ENCODE peak calls at places on chromosomes 16 and 17, in six cellular contexts. Y is sigmoid colon, X is endothelial cell of umbilical vein, U is CD14-positive monocyte, A is lower leg skin, H is A549. I is an unnamed sample.

GRCh38 chr17:56136316-56136715 is 17.0 kb upstream of the ANKFN1 start:
- DNase-seq in Y (no peak), X (no peak), U (no peak), A (no peak), H (no peak), I (no peak)

GRCh38 chr16:63458842-63459241 is 1422.6 kb upstream of the CDH8 start:
- DNase-seq in Y (no peak), X (no peak), U (no peak), A (no peak), H (no peak), I (no peak)

GRCh38 chr17:74513987-74514631 is 17.2 kb downstream of the CD300LB start:
- DNase-seq in Y (no peak), X (peak; percentile 31), U (peak; percentile 77), A (no peak), H (peak; percentile 55), I (no peak)

GRCh38 chr17:43679911-43680310 is 18.2 kb upstream of the MEOX1 start:
- DNase-seq in Y (no peak), X (no peak), U (no peak), A (no peak), H (no peak), I (no peak)

GRCh38 chr17:82933911-82934310 is 94.1 kb upstream of the ZNF750 start:
- DNase-seq in Y (peak; percentile 40), X (no peak), U (no peak), A (no peak), H (no peak), I (no peak)

GRCh38 chr17:57995076-57995956 is 7.3 kb upstream of the VEZF1 start:
- DNase-seq in Y (peak; percentile 91), X (peak; percentile 82), U (peak; percentile 56), A (peak; percentile 62), H (peak; percentile 95), I (peak; percentile 27)

GRCh38 chr16:46629331-46629843 is 8.2 kb upstream of the SHCBP1 start:
- DNase-seq in Y (no peak), X (peak; percentile 36), U (no peak), A (no peak), H (peak; percentile 58), I (no peak)

GRCh38 chr17:38510424-38511125 is 82.3 kb downstream of the ARHGAP23 start:
- DNase-seq in Y (no peak), X (no peak), U (no peak), A (no peak), H (no peak), I (peak; percentile 39)

GRCh38 chr16:19805459-19806160 is 79.0 kb downstream of the GPRC5B start:
- DNase-seq in Y (no peak), X (no peak), U (no peak), A (no peak), H (no peak), I (no peak)

GRCh38 chr16:79707867-79708266 is 107.3 kb upstream of the MAF start:
- DNase-seq in Y (peak; percentile 88), X (no peak), U (no peak), A (peak; percentile 75), H (no peak), I (no peak)

GRCh38 chr16:47459603-47460002 is 1.3 kb downstream of the ITFG1 start:
- DNase-seq in Y (no peak), X (no peak), U (no peak), A (no peak), H (no peak), I (no peak)

GRCh38 chr16:82769845-82770244 is 143.1 kb downstream of the CDH13 start:
- DNase-seq in Y (no peak), X (no peak), U (no peak), A (peak; percentile 30), H (no peak), I (no peak)

GRCh38 chr17:62611767-62612166 is 15.7 kb upstream of the MRC2 start:
- DNase-seq in Y (no peak), X (no peak), U (no peak), A (no peak), H (no peak), I (no peak)

GRCh38 chr17:39196820-39197331 is 593 bp downstream of the CACNB1 start:
- DNase-seq in Y (no peak), X (no peak), U (no peak), A (no peak), H (peak; percentile 83), I (no peak)

GRCh38 chr17:78537217-78537860 is 39.9 kb downstream of the DNAH17 start:
- DNase-seq in Y (peak; percentile 46), X (no peak), U (no peak), A (no peak), H (no peak), I (no peak)

GRCh38 chr16:67561824-67562525 is 351 bp upstream of the CTCF start:
- DNase-seq in Y (peak; percentile 98), X (peak; percentile 96), U (peak; percentile 99), A (peak; percentile 96), H (peak; percentile 80), I (peak; percentile 89)

GRCh38 chr17:34126965-34127364 is 128.1 kb upstream of the CCL2 start:
- DNase-seq in Y (no peak), X (no peak), U (no peak), A (no peak), H (no peak), I (no peak)

GRCh38 chr16:87824016-87824990 is 45.0 kb downstream of the SLC7A5 start:
- DNase-seq in Y (no peak), X (no peak), U (no peak), A (no peak), H (no peak), I (no peak)

GRCh38 chr17:69672924-69673323 is 258.4 kb downstream of the MAP2K6 start:
- DNase-seq in Y (no peak), X (peak; percentile 81), U (no peak), A (no peak), H (no peak), I (no peak)

GRCh38 chr17:46764709-46765401 is 53.6 kb downstream of the WNT3 start:
- DNase-seq in Y (no peak), X (peak; percentile 91), U (no peak), A (no peak), H (no peak), I (no peak)

GRCh38 chr16:85093705-85094104 is 18.6 kb downstream of the CIBAR2 start:
- DNase-seq in Y (no peak), X (no peak), U (no peak), A (no peak), H (no peak), I (no peak)
- TF ChIP-seq CTCF in Y (no peak), X (no peak), U (no peak), A (no peak), H (no peak), I (no peak)

GRCh38 chr17:77374170-77374936 is 233.6 kb downstream of the SEC14L1 start:
- DNase-seq in Y (peak; percentile 97), X (peak; percentile 90), U (peak; percentile 81), A (peak; percentile 79), H (no peak), I (peak; percentile 73)
- TF ChIP-seq CTCF in Y (peak; percentile 36), X (peak; percentile 57), U (no peak), A (no peak), H (no peak), I (peak; percentile 46)

DNA sequence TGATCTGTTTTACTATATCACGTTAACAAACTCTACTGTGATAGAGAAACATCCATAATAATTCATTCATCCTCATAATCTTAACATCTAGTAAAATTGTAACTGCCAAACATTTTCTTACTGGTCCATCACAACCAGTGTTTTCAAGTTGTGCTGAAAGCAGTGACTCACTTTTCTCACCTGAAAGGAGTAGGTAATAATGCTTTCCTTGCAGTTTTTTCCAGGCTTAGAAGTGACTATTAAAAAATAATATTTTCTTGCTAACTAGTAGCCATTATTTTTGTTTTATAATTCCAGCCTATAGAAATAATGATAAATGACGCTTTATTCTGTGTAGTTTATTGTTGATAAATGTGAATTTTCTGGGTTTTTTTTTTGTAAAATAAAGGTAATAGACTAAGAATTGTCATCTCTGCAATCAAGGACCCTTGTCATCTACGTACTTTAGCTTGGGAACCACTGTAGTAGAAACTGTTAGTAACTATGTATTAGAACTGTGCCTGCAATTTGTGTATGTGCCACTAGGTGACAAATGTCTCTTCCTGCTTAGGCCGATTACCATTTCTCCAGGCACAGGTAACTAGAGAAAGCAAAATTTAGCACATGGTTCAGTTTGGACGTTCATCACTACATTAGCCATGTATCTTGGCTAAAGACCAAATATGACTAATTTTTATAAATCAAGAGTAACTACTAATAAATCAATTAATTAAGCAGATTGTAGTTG is 409.4 kb upstream of the ERCC4 start:
- DNase-seq in Y (no peak), X (no peak), U (no peak), A (no peak), H (no peak), I (no peak)
- TF ChIP-seq CTCF in Y (no peak), X (no peak), U (peak; percentile 29), A (no peak), H (no peak), I (peak; percentile 47)

DNA sequence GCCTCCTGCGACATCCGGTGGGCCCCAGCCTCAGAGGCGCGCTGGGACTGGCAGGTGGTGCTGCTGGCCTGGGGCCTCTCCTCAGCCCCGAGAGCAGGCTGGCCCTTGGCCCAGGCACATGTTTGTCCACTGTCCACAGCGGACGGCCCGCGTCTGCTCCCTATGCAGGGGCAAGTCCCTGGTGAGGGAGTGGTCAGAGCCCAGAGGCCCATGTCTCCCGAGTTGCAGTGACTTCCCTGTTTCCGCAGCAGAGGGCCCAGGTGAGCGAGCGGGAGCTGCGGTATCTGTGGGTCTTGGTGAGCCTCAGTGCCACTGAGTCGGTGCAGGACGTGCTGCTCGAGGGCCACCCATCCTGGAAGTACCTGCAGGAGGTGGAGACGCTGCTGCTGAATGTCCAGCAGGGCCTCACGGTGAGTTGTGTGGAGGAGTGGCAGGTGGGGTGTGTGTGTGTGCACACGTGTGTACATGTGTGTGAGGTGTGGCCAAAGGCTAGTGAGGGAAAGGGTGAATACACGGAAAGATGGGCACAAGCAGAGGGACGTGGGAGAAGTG is 10.4 kb downstream of the IL34 start:
- DNase-seq in Y (no peak), X (no peak), U (no peak), A (no peak), H (no peak), I (no peak)
- TF ChIP-seq CTCF in Y (no peak), X (no peak), U (no peak), A (no peak), H (no peak), I (peak; percentile 14)

GRCh38 chr16:89004209-89004831 is 27.3 kb upstream of the CBFA2T3 start:
- DNase-seq in Y (no peak), X (peak; percentile 93), U (no peak), A (no peak), H (no peak), I (no peak)
- TF ChIP-seq CTCF in Y (no peak), X (no peak), U (no peak), A (no peak), H (no peak), I (no peak)

DNA sequence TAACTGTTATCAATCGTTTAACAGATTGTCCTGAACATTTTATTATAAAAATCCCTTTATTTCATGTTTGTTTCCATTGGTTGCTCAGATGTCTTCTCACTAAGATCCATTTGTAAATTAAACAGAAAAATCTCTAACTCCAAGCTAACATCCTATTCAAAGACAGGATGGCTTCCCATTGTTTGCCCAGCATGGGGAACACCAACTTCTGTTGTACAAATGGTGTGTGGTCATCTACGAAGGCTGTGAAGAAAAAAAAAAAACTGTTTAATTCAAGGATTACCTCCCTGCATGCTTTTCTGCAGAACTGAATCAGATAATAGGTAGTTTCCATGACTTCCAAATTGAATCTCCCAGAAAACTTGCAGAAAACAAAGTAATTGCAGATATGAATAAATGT is 7.9 kb downstream of the SALL1 start:
- DNase-seq in Y (no peak), X (no peak), U (no peak), A (no peak), H (no peak), I (no peak)
- TF ChIP-seq CTCF in Y (no peak), X (no peak), U (no peak), A (no peak), H (no peak), I (no peak)

I was measured in progenitor cell of endocrine pancreas.